ENCODE peak calls at places on chromosomes 2 and 18, in ten cellular contexts. H, C, S, V, Q, W, N, A, L and Y are unnamed samples.
A peak's percentile ranks its signal among the peaks of the same experiment; 100 is the strongest.

GRCh38 chr2:66889632-66889882 is 454.6 kb downstream of the MEIS1 start:
- DNase-seq in S (no peak), N (no peak), C (no peak), A (no peak), L (no peak), H (no peak), Q (no peak), W (no peak), V (no peak), Y (no peak)

GRCh38 chr2:147133273-147133901 is 711.4 kb upstream of the ACVR2A start:
- DNase-seq in H (no peak), S (no peak), W (peak; percentile 4), V (peak; percentile 9), N (no peak), Q (no peak), A (no peak), L (no peak), C (no peak), Y (no peak)

GRCh38 chr2:8064608-8065007 is 617.2 kb upstream of the ID2 start:
- DNase-seq in H (no peak), L (no peak), W (no peak), C (no peak), N (no peak), Q (no peak), A (no peak), V (no peak), S (no peak), Y (no peak)

GRCh38 chr2:211901226-211901625 is 637.4 kb downstream of the ERBB4 start:
- DNase-seq in Q (no peak), S (no peak), V (no peak), N (no peak), W (no peak), A (no peak), C (no peak), L (no peak), H (no peak), Y (no peak)

GRCh38 chr2:240324312-240325005 is 111.0 kb upstream of the GPC1 start:
- DNase-seq in H (no peak), Q (no peak), L (no peak), V (no peak), N (no peak), W (no peak), S (peak; percentile 63), A (peak; percentile 28), C (no peak), Y (peak; percentile 66)

GRCh38 chr2:224925822-224926124 is 116.5 kb downstream of the DOCK10 start:
- DNase-seq in V (peak; percentile 61), A (no peak), C (no peak), L (no peak), Q (no peak), N (no peak), W (peak; percentile 61), H (no peak), S (no peak), Y (no peak)

GRCh38 chr2:22215517-22215916 is 1091.7 kb downstream of the TDRD15 start:
- DNase-seq in Q (no peak), A (no peak), L (no peak), H (no peak), V (no peak), W (no peak), S (no peak), N (no peak), C (no peak), Y (no peak)

GRCh38 chr18:27921392-27921791 is 255.5 kb downstream of the CDH2 start:
- DNase-seq in L (no peak), S (no peak), V (peak; percentile 10), N (no peak), A (peak; percentile 63), Q (no peak), C (no peak), W (no peak), H (peak; percentile 26), Y (no peak)

GRCh38 chr2:143034292-143035074 is 94.7 kb upstream of the ARHGAP15 start:
- DNase-seq in S (no peak), Q (peak; percentile 37), N (peak; percentile 59), W (peak; percentile 83), L (peak; percentile 50), A (peak; percentile 59), C (peak; percentile 78), V (peak; percentile 86), H (no peak), Y (no peak)

GRCh38 chr2:239305771-239306170 is 95.0 kb downstream of the HDAC4 start:
- DNase-seq in W (no peak), Q (no peak), C (no peak), H (no peak), S (peak; percentile 74), N (no peak), V (no peak), L (peak; percentile 12), A (peak; percentile 31), Y (no peak)

DNA sequence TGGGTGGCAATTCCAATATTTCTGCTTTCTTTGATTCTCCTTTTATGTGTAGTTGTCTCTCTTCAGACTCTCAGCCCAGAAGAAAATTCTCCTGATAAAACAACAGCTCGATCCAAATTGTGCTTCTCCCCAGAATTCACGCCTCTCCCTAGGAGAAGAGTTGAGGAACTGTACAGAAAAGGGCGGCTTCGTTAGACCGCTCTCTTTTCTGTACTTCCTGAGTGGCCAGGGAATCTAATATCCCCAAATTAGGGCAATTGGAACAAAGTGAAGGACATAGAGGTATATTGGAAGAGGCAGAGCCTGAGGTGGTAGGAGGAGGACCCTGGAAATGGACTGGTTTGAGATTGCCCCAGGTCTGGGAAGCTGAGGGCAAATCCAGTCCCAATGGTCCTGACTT is 5.6 kb downstream of the ADCYAP1 start:
- DNase-seq in W (no peak), N (no peak), L (no peak), H (no peak), Q (no peak), A (no peak), S (no peak), V (no peak), C (no peak), Y (no peak)
- TF ChIP-seq CTCF in W (no peak), N (no peak), L (no peak), H (no peak), Q (no peak), A (no peak), S (no peak), V (no peak), C (no peak), Y (no peak)

GRCh38 chr2:234479465-234479864 is 17.4 kb downstream of the ARL4C start:
- DNase-seq in A (peak; percentile 3), L (no peak), H (no peak), W (no peak), C (no peak), S (no peak), N (no peak), V (no peak), Q (no peak), Y (no peak)

GRCh38 chr2:234483568-234484251 is 13.2 kb downstream of the ARL4C start:
- DNase-seq in W (no peak), S (no peak), A (peak; percentile 80), Q (no peak), V (no peak), N (peak; percentile 87), C (no peak), L (no peak), H (peak; percentile 53), Y (no peak)

GRCh38 chr2:234480337-234480736 is 16.5 kb downstream of the ARL4C start:
- DNase-seq in H (no peak), A (no peak), L (no peak), C (no peak), W (no peak), N (no peak), V (no peak), Q (no peak), S (no peak), Y (no peak)

GRCh38 chr2:234481301-234481700 is 15.6 kb downstream of the ARL4C start:
- DNase-seq in Q (no peak), A (no peak), W (no peak), H (no peak), C (no peak), V (no peak), L (no peak), N (no peak), S (no peak), Y (no peak)

GRCh38 chr2:234482807-234483206 is 14.1 kb downstream of the ARL4C start:
- DNase-seq in Q (no peak), V (no peak), A (no peak), L (no peak), H (no peak), S (no peak), W (no peak), C (no peak), N (no peak), Y (no peak)
- TF ChIP-seq CTCF in Q (no peak), V (no peak), A (no peak), L (no peak), H (no peak), S (no peak), W (no peak), C (no peak), N (no peak), Y (no peak)

GRCh38 chr2:33129661-33130447 is 183.1 kb downstream of the LTBP1 start:
- DNase-seq in C (no peak), W (no peak), S (no peak), Q (no peak), N (no peak), L (no peak), V (no peak), A (no peak), H (no peak), Y (no peak)

GRCh38 chr2:33126973-33127372 is 180.2 kb downstream of the LTBP1 start:
- DNase-seq in S (no peak), N (no peak), H (no peak), V (peak; percentile 61), W (peak; percentile 83), L (peak; percentile 56), A (no peak), C (no peak), Q (no peak), Y (no peak)

GRCh38 chr2:33123216-33123615 is 176.5 kb downstream of the LTBP1 start:
- DNase-seq in V (peak; percentile 59), N (no peak), A (no peak), S (no peak), C (no peak), Q (no peak), W (peak; percentile 66), H (no peak), L (no peak), Y (no peak)

GRCh38 chr2:33129261-33129660 is 182.5 kb downstream of the LTBP1 start:
- DNase-seq in C (no peak), V (no peak), N (no peak), L (no peak), H (no peak), W (no peak), Q (no peak), S (no peak), A (no peak), Y (no peak)

GRCh38 chr2:33126552-33126951 is 179.8 kb downstream of the LTBP1 start:
- DNase-seq in A (no peak), C (no peak), L (no peak), N (no peak), S (no peak), Q (no peak), W (no peak), H (no peak), V (no peak), Y (no peak)
- TF ChIP-seq CTCF in A (peak; percentile 70), C (peak; percentile 16), L (no peak), N (no peak), S (no peak), Q (peak; percentile 23), W (no peak), H (peak; percentile 63), V (peak; percentile 22), Y (no peak)

DNA sequence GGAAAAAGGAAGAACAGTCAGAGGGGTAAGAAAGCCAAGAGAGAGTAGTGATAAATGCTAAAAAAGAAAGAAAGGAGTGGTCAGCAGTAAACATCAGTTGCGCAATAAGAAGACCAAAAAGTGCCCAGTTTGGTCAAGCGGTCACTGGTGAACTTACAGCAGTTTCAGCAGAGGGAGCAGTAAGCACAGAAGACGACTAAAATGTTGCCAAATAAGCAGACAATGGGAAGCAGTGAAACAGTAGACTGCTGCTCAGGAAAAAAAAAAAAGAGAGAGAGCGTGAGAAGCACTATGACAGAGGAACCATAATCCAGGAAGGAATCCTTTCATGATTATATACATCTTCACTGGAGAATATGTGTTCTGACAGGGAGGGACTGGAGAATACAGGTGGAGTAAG is 45.8 kb downstream of the DNAJC10 start:
- DNase-seq in L (peak; percentile 39), A (no peak), N (no peak), W (peak; percentile 48), Q (no peak), C (no peak), V (peak; percentile 35), S (no peak), H (no peak), Y (no peak)
- TF ChIP-seq CTCF in L (peak; percentile 16), A (peak; percentile 21), N (no peak), W (no peak), Q (no peak), C (no peak), V (peak; percentile 14), S (no peak), H (no peak), Y (peak; percentile 20)